ENCODE peak calls at places on chromosomes 11 and 22, in five cellular contexts. M is activated CD4-positive, CD25-positive, alpha-beta regulatory T cell treated with anti-CD3 and anti-CD28 coated beads, Interleukin-2, amount 50 U/mL, for 72 hours; Y is left colon; X is spleen; A is left cardiac atrium. D is an unnamed sample.

GRCh38 chr22:43840431-43840830 is 21.9 kb downstream of the SULT4A1 start:
- DNase-seq in M (no peak), Y (no peak), X (no peak), A (no peak), D (no peak)

GRCh38 chr11:1892558-1892957 is 863 bp upstream of the PRR33 start:
- DNase-seq in M (no peak), Y (no peak), X (no peak), A (no peak), D (no peak)

GRCh38 chr11:70240337-70240736 is 30.2 kb upstream of the PPFIA1 start:
- DNase-seq in M (no peak), Y (no peak), X (no peak), A (no peak), D (no peak)

GRCh38 chr11:13269775-13270174 is 7.8 kb upstream of the BMAL1 start:
- DNase-seq in M (no peak), Y (no peak), X (no peak), A (no peak), D (no peak)

GRCh38 chr11:73396251-73396930 is 20.2 kb downstream of the RELT start:
- DNase-seq in M (no peak), Y (no peak), X (no peak), A (peak), D (no peak)

GRCh38 chr11:33471541-33471940 is 214.4 kb downstream of the HIPK3 start:
- DNase-seq in M (no peak), Y (no peak), X (no peak), A (no peak), D (no peak)

GRCh38 chr11:64449381-64450167 is 90.6 kb downstream of the RPS6KA4 start:
- DNase-seq in M (peak), Y (peak), X (peak), A (peak), D (peak)

GRCh38 chr11:444397-445144 is 2.8 kb upstream of the ANO9 start:
- DNase-seq in M (no peak), Y (peak), X (no peak), A (peak), D (no peak)

GRCh38 chr22:36363378-36363931 is 24.3 kb downstream of the MYH9 start:
- DNase-seq in M (no peak), Y (no peak), X (no peak), A (no peak), D (no peak)

GRCh38 chr11:13343931-13344717 is 66.5 kb downstream of the BMAL1 start:
- DNase-seq in M (peak), Y (peak), X (no peak), A (peak), D (no peak)

GRCh38 chr11:12005476-12005875 is 3.0 kb downstream of the DKK3 start:
- DNase-seq in M (no peak), Y (no peak), X (no peak), A (no peak), D (no peak)

GRCh38 chr11:118306556-118306955 is 2.0 kb downstream of the CD3E start:
- DNase-seq in M (no peak), Y (no peak), X (no peak), A (no peak), D (no peak)

GRCh38 chr11:65416341-65417185 is 6.0 kb upstream of the NEAT1 start:
- DNase-seq in M (peak), Y (peak), X (peak), A (peak), D (peak)

GRCh38 chr22:19079691-19080090 is 42.5 kb downstream of the DGCR2 start:
- DNase-seq in M (no peak), Y (no peak), X (peak), A (no peak), D (no peak)

GRCh38 chr11:9573775-9574555 is 495 bp downstream of the WEE1 start:
- DNase-seq in M (no peak), Y (peak), X (peak), A (peak), D (no peak)

D was measured in sigmoid colon.